ENCODE peak calls at places on chromosomes 16 and 17, in eight cellular contexts. A, O, B, H, I, R, W and K are unnamed samples.

GRCh38 chr16:27285676-27286196 is 17.2 kb upstream of the NSMCE1 start:
- DNase-seq in R (no peak), I (no peak), H (no peak), W (no peak), A (no peak), O (no peak), B (peak; percentile 59), K (no peak)

GRCh38 chr17:17353625-17354484 is 50.7 kb downstream of the NT5M start:
- DNase-seq in H (no peak), A (no peak), I (no peak), B (peak; percentile 58), O (peak; percentile 7), W (no peak), R (no peak), K (no peak)

GRCh38 chr17:50148226-50149098 is 2.0 kb downstream of the PPP1R9B start:
- DNase-seq in I (no peak), A (no peak), R (peak; percentile 58), W (peak; percentile 50), H (peak; percentile 80), O (peak; percentile 74), B (no peak), K (peak; percentile 75)

GRCh38 chr16:79801550-79802090 is 201.1 kb upstream of the MAF start:
- DNase-seq in O (no peak), B (no peak), R (no peak), H (no peak), W (no peak), I (no peak), A (no peak), K (peak; percentile 49)

GRCh38 chr17:5120036-5120435 is 4.2 kb downstream of the USP6 start:
- DNase-seq in A (no peak), I (no peak), W (no peak), O (no peak), B (peak; percentile 35), R (no peak), H (no peak), K (no peak)

GRCh38 chr17:47310186-47310733 is 13.5 kb upstream of the EFCAB13 start:
- DNase-seq in A (no peak), O (no peak), W (no peak), B (no peak), R (no peak), I (no peak), H (no peak), K (no peak)

GRCh38 chr17:60390881-60391418 is 983 bp downstream of the USP32 start:
- DNase-seq in O (no peak), R (no peak), A (peak; percentile 56), H (peak; percentile 22), I (no peak), B (no peak), W (no peak), K (no peak)

GRCh38 chr16:16960785-16961184 is 510.0 kb downstream of the XYLT1 start:
- DNase-seq in H (no peak), W (no peak), B (no peak), O (no peak), A (no peak), I (no peak), R (no peak), K (no peak)

GRCh38 chr16:89121691-89122321 is 28.2 kb downstream of the ACSF3 start:
- DNase-seq in I (peak; percentile 11), O (no peak), A (no peak), H (no peak), R (no peak), W (no peak), B (no peak), K (no peak)

GRCh38 chr17:36657763-36658490 is 56.5 kb downstream of the MRM1 start:
- DNase-seq in O (peak; percentile 29), H (no peak), I (no peak), W (no peak), A (peak; percentile 15), B (no peak), R (no peak), K (no peak)

GRCh38 chr16:57531253-57531575 is 5.2 kb downstream of the CCDC102A start:
- DNase-seq in R (no peak), I (peak; percentile 6), W (no peak), B (peak; percentile 32), A (no peak), O (no peak), H (no peak), K (no peak)

GRCh38 chr17:50218771-50219315 is 17.4 kb upstream of the COL1A1 start:
- DNase-seq in R (no peak), I (no peak), B (no peak), A (peak; percentile 97), O (no peak), H (no peak), W (peak; percentile 91), K (peak; percentile 82)